ENCODE peak calls at places on chromosome 5, in nine cellular contexts. One of them, this sample, is unnamed.

GRCh38 chr5:7468742-7469141 is 72.8 kb downstream of the ADCY2 start:
- DNase-seq in COR-L47: no peak
- DNase-seq in HS-27A: no peak
- DNase-seq in prostate gland: no peak
- DNase-seq in LoVo: no peak
- DNase-seq in endothelial cell: no peak
- DNase-seq in AML-193: no peak
- DNase-seq in activated naive CD8-positive, alpha-beta T cell treated with anti-CD3 and anti-CD28 coated beads, Interleukin-2, amount 50 U/mL, for 24 hours: no peak
- DNase-seq in A549: no peak
- DNase-seq in this sample: no peak

GRCh38 chr5:121158433-121158832 is 693.2 kb upstream of the FTMT start:
- DNase-seq in COR-L47: no peak
- DNase-seq in A549: no peak
- DNase-seq in AML-193: no peak
- DNase-seq in activated naive CD8-positive, alpha-beta T cell treated with anti-CD3 and anti-CD28 coated beads, Interleukin-2, amount 50 U/mL, for 24 hours: no peak
- DNase-seq in prostate gland: no peak
- DNase-seq in endothelial cell: no peak
- DNase-seq in LoVo: no peak
- DNase-seq in HS-27A: no peak
- DNase-seq in this sample: no peak

GRCh38 chr5:78497573-78498533 is 137.4 kb downstream of the SCAMP1 start:
- DNase-seq in activated naive CD8-positive, alpha-beta T cell treated with anti-CD3 and anti-CD28 coated beads, Interleukin-2, amount 50 U/mL, for 24 hours: no peak
- DNase-seq in prostate gland: no peak
- DNase-seq in endothelial cell: no peak
- DNase-seq in A549: no peak
- DNase-seq in COR-L47: no peak
- DNase-seq in AML-193: no peak
- DNase-seq in LoVo: no peak
- DNase-seq in HS-27A: no peak
- DNase-seq in this sample: peak

GRCh38 chr5:11903614-11904269 is 504 bp downstream of the CTNND2 start:
- DNase-seq in endothelial cell: peak
- DNase-seq in A549: peak
- DNase-seq in activated naive CD8-positive, alpha-beta T cell treated with anti-CD3 and anti-CD28 coated beads, Interleukin-2, amount 50 U/mL, for 24 hours: peak
- DNase-seq in LoVo: no peak
- DNase-seq in COR-L47: peak
- DNase-seq in AML-193: no peak
- DNase-seq in prostate gland: no peak
- DNase-seq in HS-27A: no peak
- DNase-seq in this sample: peak

GRCh38 chr5:113678924-113679575 is 165.6 kb downstream of the YTHDC2 start:
- DNase-seq in LoVo: peak
- DNase-seq in A549: peak
- DNase-seq in prostate gland: no peak
- DNase-seq in endothelial cell: peak
- DNase-seq in AML-193: peak
- DNase-seq in COR-L47: peak
- DNase-seq in HS-27A: no peak
- DNase-seq in activated naive CD8-positive, alpha-beta T cell treated with anti-CD3 and anti-CD28 coated beads, Interleukin-2, amount 50 U/mL, for 24 hours: peak
- DNase-seq in this sample: peak

GRCh38 chr5:143147918-143148317 is 255.6 kb downstream of the NR3C1 start:
- DNase-seq in prostate gland: no peak
- DNase-seq in AML-193: no peak
- DNase-seq in A549: no peak
- DNase-seq in endothelial cell: no peak
- DNase-seq in COR-L47: no peak
- DNase-seq in HS-27A: no peak
- DNase-seq in LoVo: no peak
- DNase-seq in activated naive CD8-positive, alpha-beta T cell treated with anti-CD3 and anti-CD28 coated beads, Interleukin-2, amount 50 U/mL, for 24 hours: no peak
- DNase-seq in this sample: no peak

GRCh38 chr5:81154725-81155124 is 78.4 kb upstream of the CKMT2 start:
- DNase-seq in endothelial cell: no peak
- DNase-seq in LoVo: no peak
- DNase-seq in prostate gland: no peak
- DNase-seq in COR-L47: no peak
- DNase-seq in AML-193: no peak
- DNase-seq in HS-27A: no peak
- DNase-seq in A549: no peak
- DNase-seq in activated naive CD8-positive, alpha-beta T cell treated with anti-CD3 and anti-CD28 coated beads, Interleukin-2, amount 50 U/mL, for 24 hours: no peak
- DNase-seq in this sample: no peak

GRCh38 chr5:71810023-71810422 is 90.9 kb downstream of the CARTPT start:
- DNase-seq in prostate gland: no peak
- DNase-seq in A549: no peak
- DNase-seq in endothelial cell: no peak
- DNase-seq in COR-L47: no peak
- DNase-seq in activated naive CD8-positive, alpha-beta T cell treated with anti-CD3 and anti-CD28 coated beads, Interleukin-2, amount 50 U/mL, for 24 hours: no peak
- DNase-seq in AML-193: no peak
- DNase-seq in HS-27A: no peak
- DNase-seq in LoVo: no peak
- DNase-seq in this sample: no peak

GRCh38 chr5:131394128-131394527 is 130.3 kb downstream of the CDC42SE2 start:
- DNase-seq in A549: no peak
- DNase-seq in AML-193: no peak
- DNase-seq in COR-L47: no peak
- DNase-seq in activated naive CD8-positive, alpha-beta T cell treated with anti-CD3 and anti-CD28 coated beads, Interleukin-2, amount 50 U/mL, for 24 hours: no peak
- DNase-seq in endothelial cell: no peak
- DNase-seq in HS-27A: no peak
- DNase-seq in LoVo: no peak
- DNase-seq in prostate gland: peak
- DNase-seq in this sample: peak

GRCh38 chr5:177507596-177508216 is 1.9 kb downstream of the DOK3 start:
- DNase-seq in activated naive CD8-positive, alpha-beta T cell treated with anti-CD3 and anti-CD28 coated beads, Interleukin-2, amount 50 U/mL, for 24 hours: no peak
- DNase-seq in COR-L47: no peak
- DNase-seq in AML-193: peak
- DNase-seq in A549: no peak
- DNase-seq in prostate gland: no peak
- DNase-seq in HS-27A: no peak
- DNase-seq in endothelial cell: no peak
- DNase-seq in LoVo: no peak
- DNase-seq in this sample: no peak

GRCh38 chr5:154179846-154180710 is 10.5 kb upstream of the GALNT10 start:
- DNase-seq in A549: peak
- DNase-seq in AML-193: peak
- DNase-seq in HS-27A: no peak
- DNase-seq in LoVo: peak
- DNase-seq in endothelial cell: peak
- DNase-seq in prostate gland: peak
- DNase-seq in activated naive CD8-positive, alpha-beta T cell treated with anti-CD3 and anti-CD28 coated beads, Interleukin-2, amount 50 U/mL, for 24 hours: peak
- DNase-seq in COR-L47: peak
- DNase-seq in this sample: peak